ENCODE peak calls at places on chromosomes 11 and 22, in six cellular contexts. Q is NCI-H2081; N is CD8-positive, alpha-beta memory T cell; O is RWPE1; Y is NCI-H510A; M is NK-92 treated with Interleukin-12 subunit alpha and Interleukin-12 subunit beta, amount 100 ng/mL, for 24 hours. C is an unnamed sample.

GRCh38 chr22:31883989-31884388 is 60.3 kb upstream of the YWHAH start:
- DNase-seq in Q (no peak), N (no peak), O (no peak), Y (no peak), M (no peak), C (no peak)

GRCh38 chr11:62372871-62373270 is 35.6 kb downstream of the ASRGL1 start:
- DNase-seq in Q (no peak), N (no peak), O (no peak), Y (no peak), M (no peak), C (no peak)

GRCh38 chr22:30717331-30717921 is 22.8 kb downstream of the OSBP2 start:
- DNase-seq in Q (no peak), N (no peak), O (peak), Y (no peak), M (no peak), C (peak)

GRCh38 chr11:1566381-1567051 is 5.6 kb downstream of the DUSP8 start:
- DNase-seq in Q (no peak), N (no peak), O (no peak), Y (no peak), M (no peak), C (no peak)

GRCh38 chr22:37848587-37849088 is 581 bp upstream of the EIF3L start:
- DNase-seq in Q (peak), N (no peak), O (peak), Y (no peak), M (no peak), C (no peak)

GRCh38 chr11:97745515-97746050 is 1275.2 kb upstream of the CNTN5 start:
- DNase-seq in Q (no peak), N (no peak), O (no peak), Y (no peak), M (no peak), C (no peak)

GRCh38 chr22:42673898-42674390 is 24.8 kb upstream of the CYB5R3 start:
- DNase-seq in Q (no peak), N (no peak), O (no peak), Y (peak), M (no peak), C (peak)

GRCh38 chr11:77231800-77232199 is 69.7 kb downstream of the GDPD4 start:
- DNase-seq in Q (no peak), N (no peak), O (no peak), Y (no peak), M (no peak), C (no peak)

GRCh38 chr22:36879775-36880174 is 19.0 kb downstream of the NCF4 start:
- DNase-seq in Q (no peak), N (no peak), O (no peak), Y (no peak), M (no peak), C (no peak)

GRCh38 chr11:48170176-48170839 is 46.3 kb upstream of the OR4B1 start:
- DNase-seq in Q (no peak), N (no peak), O (no peak), Y (no peak), M (no peak), C (no peak)

GRCh38 chr11:64245401-64245796 is 1.3 kb downstream of the PPP1R14B start:
- DNase-seq in Q (peak), N (peak), O (no peak), Y (no peak), M (no peak), C (no peak)

GRCh38 chr11:126631399-126631798 is 275.9 kb downstream of the ST3GAL4 start:
- DNase-seq in Q (no peak), N (no peak), O (no peak), Y (no peak), M (no peak), C (no peak)

GRCh38 chr11:117554601-117555333 is 227.1 kb downstream of the CEP164 start:
- DNase-seq in Q (no peak), N (no peak), O (no peak), Y (peak), M (no peak), C (no peak)

GRCh38 chr11:61146413-61146812 is 14.8 kb downstream of the VPS37C start:
- DNase-seq in Q (no peak), N (no peak), O (no peak), Y (no peak), M (no peak), C (no peak)

GRCh38 chr11:13207665-13208594 is 69.7 kb upstream of the BMAL1 start:
- DNase-seq in Q (peak), N (no peak), O (peak), Y (no peak), M (no peak), C (peak)

GRCh38 chr22:36510966-36511881 is 4.4 kb upstream of the FOXRED2 start:
- DNase-seq in Q (no peak), N (no peak), O (peak), Y (no peak), M (no peak), C (no peak)

GRCh38 chr11:62444271-62444833 is 25.5 kb downstream of the SCGB1A1 start:
- DNase-seq in Q (peak), N (no peak), O (peak), Y (no peak), M (no peak), C (no peak)

GRCh38 chr11:108392364-108392763 is 75.0 kb downstream of the C11orf65 start:
- DNase-seq in Q (no peak), N (no peak), O (no peak), Y (no peak), M (no peak), C (no peak)

GRCh38 chr22:30575859-30576258 is 1.4 kb upstream of the GAL3ST1 start:
- DNase-seq in Q (no peak), N (no peak), O (no peak), Y (no peak), M (no peak), C (no peak)

GRCh38 chr11:96235725-96236124 is 107.3 kb downstream of the MAML2 start:
- DNase-seq in Q (no peak), N (no peak), O (no peak), Y (no peak), M (no peak), C (no peak)

GRCh38 chr11:117875397-117876048 is 935 bp downstream of the FXYD6 start:
- DNase-seq in Q (peak), N (no peak), O (no peak), Y (no peak), M (no peak), C (no peak)